ENCODE peak calls at places on chromosomes 13 and 19, in four cellular contexts. F is stomach, J is spleen, D is sigmoid colon. M is an unnamed sample.

GRCh38 chr13:73835138-73835721 is 299.0 kb downstream of the KLF12 start:
- DNase-seq in F (no peak), J (no peak), D (no peak), M (no peak)

GRCh38 chr13:110546933-110547332 is 14.6 kb downstream of the RAB20 start:
- DNase-seq in F (peak), J (peak), D (peak), M (peak)

GRCh38 chr19:5403968-5404640 is 51.1 kb upstream of the ZNRF4 start:
- DNase-seq in F (peak), J (peak), D (no peak), M (no peak)

GRCh38 chr13:61413572-61413971 is 2.1 kb downstream of the PCDH20 start:
- DNase-seq in F (no peak), J (peak), D (peak), M (no peak)

GRCh38 chr13:111129465-111130110 is 14.5 kb downstream of the ARHGEF7 start:
- DNase-seq in F (no peak), J (no peak), D (no peak), M (no peak)

GRCh38 chr13:59211636-59212035 is 952.1 kb downstream of the DIAPH3 start:
- DNase-seq in F (no peak), J (no peak), D (no peak), M (no peak)

GRCh38 chr19:2578391-2578826 is 102.5 kb downstream of the GADD45B start:
- DNase-seq in F (peak), J (peak), D (peak), M (peak)

GRCh38 chr19:2164020-2164988 is 571 bp downstream of the DOT1L start:
- DNase-seq in F (no peak), J (peak), D (peak), M (peak)

GRCh38 chr19:47141695-47142094 is 11.1 kb downstream of the SAE1 start:
- DNase-seq in F (no peak), J (no peak), D (no peak), M (no peak)

GRCh38 chr19:4557971-4558941 is 1.2 kb downstream of the SEMA6B start:
- DNase-seq in F (peak), J (peak), D (no peak), M (no peak)

GRCh38 chr13:51355217-51355616 is 15.7 kb downstream of the SERPINE3 start:
- DNase-seq in F (no peak), J (no peak), D (no peak), M (no peak)

DNA sequence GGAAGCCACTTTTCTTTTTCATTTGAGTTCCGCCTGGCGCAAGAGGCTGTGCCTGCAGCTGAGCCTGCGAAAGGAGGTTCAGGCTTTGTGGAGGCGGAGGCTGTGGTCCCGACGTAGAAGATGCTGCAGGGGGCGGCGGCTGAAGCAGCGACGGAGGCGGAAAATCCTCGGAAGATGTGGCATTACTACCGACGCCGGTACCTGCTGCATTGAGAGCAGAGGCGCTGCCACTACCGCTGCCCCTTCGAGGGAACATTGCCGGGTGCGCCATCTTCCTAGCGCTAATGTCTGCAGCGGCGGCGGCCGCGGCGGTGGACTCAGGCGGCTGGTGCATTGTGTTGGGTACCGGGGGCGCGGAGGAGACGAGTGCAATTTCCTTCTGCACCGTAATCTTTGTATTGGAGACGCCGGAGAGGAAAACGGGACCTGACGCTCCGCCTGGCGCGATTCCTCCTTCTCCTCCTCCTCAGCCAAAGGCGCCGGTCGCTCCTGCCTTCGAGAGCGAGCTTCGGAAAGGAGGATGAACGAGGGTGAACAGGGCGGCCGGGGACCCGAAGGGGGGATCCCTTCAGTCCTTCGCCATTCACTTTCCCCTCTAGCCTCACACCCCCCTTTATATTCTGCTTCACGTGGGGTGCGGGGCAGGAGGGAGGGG is at the start of gene TSC22D1:
- DNase-seq in F (peak), J (peak), D (peak), M (peak)
- TF ChIP-seq POLR2AphosphoS5 in F (peak), J (peak), D (no peak), M (no peak)

GRCh38 chr19:22617614-22618325 is 16.4 kb upstream of the ZNF492 start:
- DNase-seq in F (no peak), J (peak), D (no peak), M (no peak)
- H3K27ac ChIP-seq in F (no peak), J (no peak), D (no peak), M (no peak)

GRCh38 chr19:28327905-28328304 is 885.0 kb downstream of the UQCRFS1 start:
- DNase-seq in F (no peak), J (no peak), D (no peak), M (no peak)
- TF ChIP-seq POLR2AphosphoS5 in F (no peak), J (no peak), D (no peak), M (no peak)

GRCh38 chr19:12884926-12885748 is 1.9 kb downstream of the KLF1 start:
- DNase-seq in F (peak), J (peak), D (peak), M (no peak)

GRCh38 chr19:12886943-12887747 is at the start of gene KLF1:
- DNase-seq in F (no peak), J (no peak), D (no peak), M (no peak)

GRCh38 chr19:12884202-12884601 is 2.8 kb downstream of the KLF1 start:
- DNase-seq in F (no peak), J (no peak), D (no peak), M (no peak)

GRCh38 chr19:12884627-12884925 is 2.4 kb downstream of the KLF1 start:
- DNase-seq in F (no peak), J (no peak), D (no peak), M (no peak)

DNA sequence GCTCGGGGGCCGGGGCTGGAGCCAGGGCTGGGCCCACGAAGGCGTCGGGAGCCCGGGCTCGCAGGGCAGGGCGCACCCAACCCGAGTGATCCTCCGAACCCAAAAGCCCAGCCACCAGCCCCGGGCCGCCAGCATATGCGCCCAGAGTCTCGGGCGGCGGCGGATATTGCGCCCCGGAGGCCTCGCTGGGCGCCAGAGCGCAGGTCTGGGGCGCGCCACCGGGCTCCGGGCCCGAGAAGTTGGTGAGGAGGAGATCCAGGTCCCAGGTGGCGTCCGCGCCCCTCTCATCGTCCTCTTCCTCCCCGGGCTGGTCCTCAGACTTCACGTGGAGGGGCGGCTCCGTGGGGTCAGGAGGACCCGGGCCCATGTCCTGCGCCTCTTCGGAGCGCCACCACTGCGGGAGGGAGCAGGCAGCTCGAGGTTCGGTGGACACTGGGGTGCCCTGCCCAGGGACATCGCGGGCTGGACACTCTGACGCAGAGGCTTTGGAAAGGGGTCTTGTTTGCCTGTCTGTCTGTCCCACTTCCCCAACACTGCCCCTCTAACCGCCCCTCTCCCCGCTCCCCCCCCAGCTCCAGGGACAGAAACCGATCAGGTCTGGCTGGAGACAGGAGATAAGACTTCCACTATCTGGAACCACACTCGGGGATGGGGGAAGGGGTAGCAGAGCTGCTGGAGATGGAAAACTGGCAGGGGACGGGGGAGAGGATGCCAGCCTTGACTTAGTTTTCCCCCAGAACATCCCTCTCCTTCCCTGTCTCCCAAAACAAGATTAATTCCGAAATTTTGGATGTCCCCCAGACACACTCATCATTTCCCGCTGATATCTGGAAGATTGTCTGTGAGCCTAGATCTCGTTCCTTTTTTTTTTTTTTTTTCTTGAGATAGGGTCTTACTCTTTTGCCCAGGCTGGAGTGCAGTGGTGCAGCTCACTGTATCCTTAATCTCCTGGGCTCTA is 973 bp downstream of the KLF1 start:
- DNase-seq in F (no peak), J (no peak), D (no peak), M (no peak)
- H3K27ac ChIP-seq in F (peak), J (peak), D (peak), M (no peak)

GRCh38 chr19:33795370-33796163 is 1.1 kb upstream of the KCTD15 start:
- DNase-seq in F (peak), J (peak), D (peak), M (no peak)
- TF ChIP-seq POLR2AphosphoS5 in F (peak), J (peak), D (peak), M (no peak)

DNA sequence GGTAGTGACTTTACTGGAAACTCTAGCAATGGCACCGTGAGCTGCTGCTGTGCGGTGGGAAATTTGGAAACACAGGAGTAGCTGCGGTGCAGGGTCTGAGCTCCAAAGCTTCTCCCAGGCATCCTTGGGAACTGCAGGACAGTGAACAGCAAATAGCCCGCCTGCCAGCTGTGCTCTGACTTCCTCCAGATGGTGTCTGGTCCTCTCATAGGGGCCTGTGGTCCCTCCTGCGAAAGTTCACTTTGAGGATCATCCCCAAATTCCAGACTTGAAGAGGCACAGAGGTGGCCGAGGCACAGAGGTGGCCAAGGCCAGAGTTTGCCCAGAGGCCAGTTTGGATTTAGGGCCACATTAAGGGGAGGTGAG is 287.3 kb upstream of the MAB21L1 start:
- DNase-seq in F (no peak), J (no peak), D (no peak), M (no peak)
- H3K27ac ChIP-seq in F (no peak), J (no peak), D (no peak), M (no peak)

GRCh38 chr19:7633619-7634018 is at the start of gene PCP2:
- DNase-seq in F (no peak), J (no peak), D (no peak), M (no peak)
- TF ChIP-seq POLR2AphosphoS5 in F (no peak), J (no peak), D (no peak), M (no peak)

DNA sequence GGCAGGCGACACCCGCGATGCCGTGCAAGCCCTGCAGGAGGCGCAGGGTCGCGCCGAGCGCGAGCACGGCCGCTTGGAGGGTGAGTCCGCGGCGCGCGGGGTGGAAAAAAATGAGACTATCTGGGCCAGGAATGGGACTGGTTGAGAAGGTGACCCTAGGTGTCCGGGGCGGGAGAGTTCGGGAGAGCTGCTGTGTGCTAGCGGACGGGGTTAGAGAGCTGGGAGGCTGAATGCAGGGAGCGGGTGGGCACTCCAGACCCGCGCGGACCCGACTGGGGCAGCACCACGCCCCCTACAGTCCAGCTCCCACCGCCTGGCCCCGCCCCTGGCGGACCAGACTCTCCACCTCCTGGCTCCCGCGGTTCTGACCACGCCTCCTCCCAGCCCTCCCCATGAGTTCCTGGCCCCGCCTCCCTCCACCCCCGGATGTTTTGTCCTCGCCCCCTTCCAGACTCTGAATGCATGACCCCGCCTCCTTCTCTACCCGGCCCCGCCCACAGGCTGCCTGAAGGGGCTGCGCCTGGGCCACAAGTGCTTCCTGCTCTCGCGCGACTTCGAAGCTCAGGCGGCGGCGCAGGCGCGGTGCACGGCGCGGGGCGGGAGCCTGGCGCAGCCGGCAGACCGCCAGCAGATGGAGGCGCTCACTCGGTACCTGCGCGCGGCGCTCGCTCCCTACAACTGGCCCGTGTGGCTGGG is 1.5 kb downstream of the CLEC11A start:
- DNase-seq in F (peak), J (peak), D (peak), M (peak)
- H3K27ac ChIP-seq in F (peak), J (peak), D (peak), M (peak)

GRCh38 chr13:31045621-31046081 is 113.2 kb downstream of the TEX26 start:
- DNase-seq in F (peak), J (no peak), D (peak), M (peak)
- TF ChIP-seq POLR2AphosphoS5 in F (peak), J (no peak), D (no peak), M (no peak)

GRCh38 chr19:45401815-45402468 is 2.9 kb downstream of the PPP1R13L start:
- DNase-seq in F (no peak), J (no peak), D (no peak), M (no peak)
- H3K27ac ChIP-seq in F (no peak), J (no peak), D (no peak), M (peak)

M was measured in suprapubic skin.